ENCODE peak calls at places on chromosomes 2 and 18, in ten cellular contexts. One of them, this sample, is unnamed.

GRCh38 chr2:138724296-138724695 is 55.9 kb downstream of the NXPH2 start:
- DNase-seq in M059J: no peak
- DNase-seq in naive B cell: no peak
- DNase-seq in activated naive CD4-positive, alpha-beta T cell treated with anti-CD3 and anti-CD28 coated beads for 36 hours: no peak
- DNase-seq in GM23248: no peak
- DNase-seq in activated T-cell treated with anti-CD3 and anti-CD28 coated beads for 1 hour: no peak
- DNase-seq in stimulated activated naive CD4-positive, alpha-beta T cell treated with Interleukin-2 at 50 U/mL for 16 hours: no peak
- DNase-seq in stimulated activated CD8-positive, alpha-beta memory T cell treated with anti-CD3 and anti-CD28 coated beads, Interleukin-2, amount 100 ng/mL, for 48 hours: no peak
- DNase-seq in adrenal gland: no peak
- DNase-seq in stimulated activated naive CD8-positive, alpha-beta T cell treated with anti-CD3 and anti-CD28 coated beads, Interleukin-15, Interleukin-2, amounts not matched to agents 100 U/mL and 50 U/mL, for 24 hours: no peak
- DNase-seq in this sample: no peak

GRCh38 chr2:61993422-61994024 is 88.0 kb downstream of the COMMD1 start:
- DNase-seq in M059J: peak; percentile 52
- DNase-seq in naive B cell: peak; percentile 23
- DNase-seq in activated naive CD4-positive, alpha-beta T cell treated with anti-CD3 and anti-CD28 coated beads for 36 hours: peak; percentile 46
- DNase-seq in GM23248: peak; percentile 65
- DNase-seq in activated T-cell treated with anti-CD3 and anti-CD28 coated beads for 1 hour: no peak
- DNase-seq in stimulated activated naive CD4-positive, alpha-beta T cell treated with Interleukin-2 at 50 U/mL for 16 hours: no peak
- DNase-seq in stimulated activated CD8-positive, alpha-beta memory T cell treated with anti-CD3 and anti-CD28 coated beads, Interleukin-2, amount 100 ng/mL, for 48 hours: no peak
- DNase-seq in adrenal gland: peak; percentile 39
- DNase-seq in stimulated activated naive CD8-positive, alpha-beta T cell treated with anti-CD3 and anti-CD28 coated beads, Interleukin-15, Interleukin-2, amounts not matched to agents 100 U/mL and 50 U/mL, for 24 hours: peak; percentile 10
- DNase-seq in this sample: peak; percentile 28

GRCh38 chr2:12059616-12060441 is 313.4 kb downstream of the LPIN1 start:
- DNase-seq in M059J: peak; percentile 86
- DNase-seq in naive B cell: no peak
- DNase-seq in activated naive CD4-positive, alpha-beta T cell treated with anti-CD3 and anti-CD28 coated beads for 36 hours: no peak
- DNase-seq in GM23248: peak; percentile 26
- DNase-seq in activated T-cell treated with anti-CD3 and anti-CD28 coated beads for 1 hour: no peak
- DNase-seq in stimulated activated naive CD4-positive, alpha-beta T cell treated with Interleukin-2 at 50 U/mL for 16 hours: no peak
- DNase-seq in stimulated activated CD8-positive, alpha-beta memory T cell treated with anti-CD3 and anti-CD28 coated beads, Interleukin-2, amount 100 ng/mL, for 48 hours: no peak
- DNase-seq in adrenal gland: no peak
- DNase-seq in stimulated activated naive CD8-positive, alpha-beta T cell treated with anti-CD3 and anti-CD28 coated beads, Interleukin-15, Interleukin-2, amounts not matched to agents 100 U/mL and 50 U/mL, for 24 hours: no peak
- DNase-seq in this sample: no peak

GRCh38 chr18:26863122-26863879 is 2.2 kb downstream of the AQP4 start:
- DNase-seq in M059J: peak; percentile 9
- DNase-seq in naive B cell: no peak
- DNase-seq in activated naive CD4-positive, alpha-beta T cell treated with anti-CD3 and anti-CD28 coated beads for 36 hours: no peak
- DNase-seq in GM23248: peak; percentile 3
- DNase-seq in activated T-cell treated with anti-CD3 and anti-CD28 coated beads for 1 hour: no peak
- DNase-seq in stimulated activated naive CD4-positive, alpha-beta T cell treated with Interleukin-2 at 50 U/mL for 16 hours: no peak
- DNase-seq in stimulated activated CD8-positive, alpha-beta memory T cell treated with anti-CD3 and anti-CD28 coated beads, Interleukin-2, amount 100 ng/mL, for 48 hours: no peak
- DNase-seq in adrenal gland: peak; percentile 58
- DNase-seq in stimulated activated naive CD8-positive, alpha-beta T cell treated with anti-CD3 and anti-CD28 coated beads, Interleukin-15, Interleukin-2, amounts not matched to agents 100 U/mL and 50 U/mL, for 24 hours: no peak
- DNase-seq in this sample: no peak

GRCh38 chr2:160510617-160511016 is 17.0 kb upstream of the RBMS1 start:
- DNase-seq in M059J: peak; percentile 29
- DNase-seq in naive B cell: no peak
- DNase-seq in activated naive CD4-positive, alpha-beta T cell treated with anti-CD3 and anti-CD28 coated beads for 36 hours: no peak
- DNase-seq in GM23248: peak; percentile 29
- DNase-seq in activated T-cell treated with anti-CD3 and anti-CD28 coated beads for 1 hour: no peak
- DNase-seq in stimulated activated naive CD4-positive, alpha-beta T cell treated with Interleukin-2 at 50 U/mL for 16 hours: no peak
- DNase-seq in stimulated activated CD8-positive, alpha-beta memory T cell treated with anti-CD3 and anti-CD28 coated beads, Interleukin-2, amount 100 ng/mL, for 48 hours: no peak
- DNase-seq in adrenal gland: no peak
- DNase-seq in stimulated activated naive CD8-positive, alpha-beta T cell treated with anti-CD3 and anti-CD28 coated beads, Interleukin-15, Interleukin-2, amounts not matched to agents 100 U/mL and 50 U/mL, for 24 hours: no peak
- DNase-seq in this sample: no peak

GRCh38 chr18:70293166-70293565 is 4.3 kb downstream of the SOCS6 start:
- DNase-seq in M059J: no peak
- DNase-seq in naive B cell: no peak
- DNase-seq in activated naive CD4-positive, alpha-beta T cell treated with anti-CD3 and anti-CD28 coated beads for 36 hours: no peak
- DNase-seq in GM23248: no peak
- DNase-seq in activated T-cell treated with anti-CD3 and anti-CD28 coated beads for 1 hour: no peak
- DNase-seq in stimulated activated naive CD4-positive, alpha-beta T cell treated with Interleukin-2 at 50 U/mL for 16 hours: no peak
- DNase-seq in stimulated activated CD8-positive, alpha-beta memory T cell treated with anti-CD3 and anti-CD28 coated beads, Interleukin-2, amount 100 ng/mL, for 48 hours: no peak
- DNase-seq in adrenal gland: no peak
- DNase-seq in stimulated activated naive CD8-positive, alpha-beta T cell treated with anti-CD3 and anti-CD28 coated beads, Interleukin-15, Interleukin-2, amounts not matched to agents 100 U/mL and 50 U/mL, for 24 hours: no peak
- DNase-seq in this sample: no peak

GRCh38 chr18:54269924-54270844 is 867 bp downstream of the POLI start:
- DNase-seq in M059J: peak; percentile 79
- DNase-seq in naive B cell: peak; percentile 44
- DNase-seq in activated naive CD4-positive, alpha-beta T cell treated with anti-CD3 and anti-CD28 coated beads for 36 hours: peak; percentile 62
- DNase-seq in GM23248: peak; percentile 72
- DNase-seq in activated T-cell treated with anti-CD3 and anti-CD28 coated beads for 1 hour: peak; percentile 11
- DNase-seq in stimulated activated naive CD4-positive, alpha-beta T cell treated with Interleukin-2 at 50 U/mL for 16 hours: peak; percentile 57
- DNase-seq in stimulated activated CD8-positive, alpha-beta memory T cell treated with anti-CD3 and anti-CD28 coated beads, Interleukin-2, amount 100 ng/mL, for 48 hours: peak; percentile 39
- DNase-seq in adrenal gland: peak; percentile 67
- DNase-seq in stimulated activated naive CD8-positive, alpha-beta T cell treated with anti-CD3 and anti-CD28 coated beads, Interleukin-15, Interleukin-2, amounts not matched to agents 100 U/mL and 50 U/mL, for 24 hours: peak; percentile 70
- DNase-seq in this sample: no peak

GRCh38 chr2:55163895-55164509 is 68.1 kb downstream of the CLHC1 start:
- DNase-seq in M059J: no peak
- DNase-seq in naive B cell: no peak
- DNase-seq in activated naive CD4-positive, alpha-beta T cell treated with anti-CD3 and anti-CD28 coated beads for 36 hours: no peak
- DNase-seq in GM23248: peak; percentile 24
- DNase-seq in activated T-cell treated with anti-CD3 and anti-CD28 coated beads for 1 hour: no peak
- DNase-seq in stimulated activated naive CD4-positive, alpha-beta T cell treated with Interleukin-2 at 50 U/mL for 16 hours: no peak
- DNase-seq in stimulated activated CD8-positive, alpha-beta memory T cell treated with anti-CD3 and anti-CD28 coated beads, Interleukin-2, amount 100 ng/mL, for 48 hours: no peak
- DNase-seq in adrenal gland: no peak
- DNase-seq in stimulated activated naive CD8-positive, alpha-beta T cell treated with anti-CD3 and anti-CD28 coated beads, Interleukin-15, Interleukin-2, amounts not matched to agents 100 U/mL and 50 U/mL, for 24 hours: no peak
- DNase-seq in this sample: no peak

GRCh38 chr2:207252979-207253640 is 87.4 kb upstream of the KLF7 start:
- DNase-seq in M059J: peak; percentile 78
- DNase-seq in naive B cell: no peak
- DNase-seq in activated naive CD4-positive, alpha-beta T cell treated with anti-CD3 and anti-CD28 coated beads for 36 hours: no peak
- DNase-seq in GM23248: peak; percentile 40
- DNase-seq in activated T-cell treated with anti-CD3 and anti-CD28 coated beads for 1 hour: no peak
- DNase-seq in stimulated activated naive CD4-positive, alpha-beta T cell treated with Interleukin-2 at 50 U/mL for 16 hours: no peak
- DNase-seq in stimulated activated CD8-positive, alpha-beta memory T cell treated with anti-CD3 and anti-CD28 coated beads, Interleukin-2, amount 100 ng/mL, for 48 hours: no peak
- DNase-seq in adrenal gland: peak; percentile 55
- DNase-seq in stimulated activated naive CD8-positive, alpha-beta T cell treated with anti-CD3 and anti-CD28 coated beads, Interleukin-15, Interleukin-2, amounts not matched to agents 100 U/mL and 50 U/mL, for 24 hours: no peak
- DNase-seq in this sample: no peak

GRCh38 chr2:133844214-133844892 is 276.1 kb upstream of the NCKAP5 start:
- DNase-seq in M059J: peak; percentile 83
- DNase-seq in naive B cell: peak; percentile 31
- DNase-seq in activated naive CD4-positive, alpha-beta T cell treated with anti-CD3 and anti-CD28 coated beads for 36 hours: peak; percentile 74
- DNase-seq in GM23248: peak; percentile 86
- DNase-seq in activated T-cell treated with anti-CD3 and anti-CD28 coated beads for 1 hour: peak; percentile 34
- DNase-seq in stimulated activated naive CD4-positive, alpha-beta T cell treated with Interleukin-2 at 50 U/mL for 16 hours: peak; percentile 19
- DNase-seq in stimulated activated CD8-positive, alpha-beta memory T cell treated with anti-CD3 and anti-CD28 coated beads, Interleukin-2, amount 100 ng/mL, for 48 hours: peak; percentile 7
- DNase-seq in adrenal gland: peak; percentile 64
- DNase-seq in stimulated activated naive CD8-positive, alpha-beta T cell treated with anti-CD3 and anti-CD28 coated beads, Interleukin-15, Interleukin-2, amounts not matched to agents 100 U/mL and 50 U/mL, for 24 hours: peak; percentile 54
- DNase-seq in this sample: peak; percentile 69

GRCh38 chr2:11406492-11407381 is 59.2 kb downstream of the E2F6 start:
- DNase-seq in M059J: peak; percentile 62
- DNase-seq in naive B cell: no peak
- DNase-seq in activated naive CD4-positive, alpha-beta T cell treated with anti-CD3 and anti-CD28 coated beads for 36 hours: no peak
- DNase-seq in GM23248: peak; percentile 60
- DNase-seq in activated T-cell treated with anti-CD3 and anti-CD28 coated beads for 1 hour: no peak
- DNase-seq in stimulated activated naive CD4-positive, alpha-beta T cell treated with Interleukin-2 at 50 U/mL for 16 hours: no peak
- DNase-seq in stimulated activated CD8-positive, alpha-beta memory T cell treated with anti-CD3 and anti-CD28 coated beads, Interleukin-2, amount 100 ng/mL, for 48 hours: no peak
- DNase-seq in adrenal gland: no peak
- DNase-seq in stimulated activated naive CD8-positive, alpha-beta T cell treated with anti-CD3 and anti-CD28 coated beads, Interleukin-15, Interleukin-2, amounts not matched to agents 100 U/mL and 50 U/mL, for 24 hours: no peak
- DNase-seq in this sample: no peak

GRCh38 chr18:48996901-48997463 is 46.2 kb upstream of the SMAD7 start:
- DNase-seq in M059J: peak; percentile 99
- DNase-seq in naive B cell: no peak
- DNase-seq in activated naive CD4-positive, alpha-beta T cell treated with anti-CD3 and anti-CD28 coated beads for 36 hours: no peak
- DNase-seq in GM23248: peak; percentile 95
- DNase-seq in activated T-cell treated with anti-CD3 and anti-CD28 coated beads for 1 hour: no peak
- DNase-seq in stimulated activated naive CD4-positive, alpha-beta T cell treated with Interleukin-2 at 50 U/mL for 16 hours: no peak
- DNase-seq in stimulated activated CD8-positive, alpha-beta memory T cell treated with anti-CD3 and anti-CD28 coated beads, Interleukin-2, amount 100 ng/mL, for 48 hours: no peak
- DNase-seq in adrenal gland: no peak
- DNase-seq in stimulated activated naive CD8-positive, alpha-beta T cell treated with anti-CD3 and anti-CD28 coated beads, Interleukin-15, Interleukin-2, amounts not matched to agents 100 U/mL and 50 U/mL, for 24 hours: no peak
- DNase-seq in this sample: no peak

GRCh38 chr2:60468390-60469085 is 84.9 kb downstream of the BCL11A start:
- DNase-seq in M059J: peak; percentile 2
- DNase-seq in naive B cell: no peak
- DNase-seq in activated naive CD4-positive, alpha-beta T cell treated with anti-CD3 and anti-CD28 coated beads for 36 hours: no peak
- DNase-seq in GM23248: peak; percentile 61
- DNase-seq in activated T-cell treated with anti-CD3 and anti-CD28 coated beads for 1 hour: no peak
- DNase-seq in stimulated activated naive CD4-positive, alpha-beta T cell treated with Interleukin-2 at 50 U/mL for 16 hours: no peak
- DNase-seq in stimulated activated CD8-positive, alpha-beta memory T cell treated with anti-CD3 and anti-CD28 coated beads, Interleukin-2, amount 100 ng/mL, for 48 hours: no peak
- DNase-seq in adrenal gland: no peak
- DNase-seq in stimulated activated naive CD8-positive, alpha-beta T cell treated with anti-CD3 and anti-CD28 coated beads, Interleukin-15, Interleukin-2, amounts not matched to agents 100 U/mL and 50 U/mL, for 24 hours: no peak
- DNase-seq in this sample: no peak

GRCh38 chr18:13521418-13521817 is 204.9 kb downstream of the FAM210A start:
- DNase-seq in M059J: no peak
- DNase-seq in naive B cell: no peak
- DNase-seq in activated naive CD4-positive, alpha-beta T cell treated with anti-CD3 and anti-CD28 coated beads for 36 hours: no peak
- DNase-seq in GM23248: no peak
- DNase-seq in activated T-cell treated with anti-CD3 and anti-CD28 coated beads for 1 hour: no peak
- DNase-seq in stimulated activated naive CD4-positive, alpha-beta T cell treated with Interleukin-2 at 50 U/mL for 16 hours: no peak
- DNase-seq in stimulated activated CD8-positive, alpha-beta memory T cell treated with anti-CD3 and anti-CD28 coated beads, Interleukin-2, amount 100 ng/mL, for 48 hours: no peak
- DNase-seq in adrenal gland: no peak
- DNase-seq in stimulated activated naive CD8-positive, alpha-beta T cell treated with anti-CD3 and anti-CD28 coated beads, Interleukin-15, Interleukin-2, amounts not matched to agents 100 U/mL and 50 U/mL, for 24 hours: no peak
- DNase-seq in this sample: no peak

GRCh38 chr2:226137201-226137811 is 662.3 kb downstream of the IRS1 start:
- DNase-seq in M059J: peak; percentile 55
- DNase-seq in naive B cell: peak; percentile 2
- DNase-seq in activated naive CD4-positive, alpha-beta T cell treated with anti-CD3 and anti-CD28 coated beads for 36 hours: no peak
- DNase-seq in GM23248: peak; percentile 50
- DNase-seq in activated T-cell treated with anti-CD3 and anti-CD28 coated beads for 1 hour: no peak
- DNase-seq in stimulated activated naive CD4-positive, alpha-beta T cell treated with Interleukin-2 at 50 U/mL for 16 hours: no peak
- DNase-seq in stimulated activated CD8-positive, alpha-beta memory T cell treated with anti-CD3 and anti-CD28 coated beads, Interleukin-2, amount 100 ng/mL, for 48 hours: no peak
- DNase-seq in adrenal gland: no peak
- DNase-seq in stimulated activated naive CD8-positive, alpha-beta T cell treated with anti-CD3 and anti-CD28 coated beads, Interleukin-15, Interleukin-2, amounts not matched to agents 100 U/mL and 50 U/mL, for 24 hours: no peak
- DNase-seq in this sample: no peak

GRCh38 chr2:3142961-3143571 is 234.6 kb downstream of the EIPR1 start:
- DNase-seq in M059J: no peak
- DNase-seq in naive B cell: no peak
- DNase-seq in activated naive CD4-positive, alpha-beta T cell treated with anti-CD3 and anti-CD28 coated beads for 36 hours: no peak
- DNase-seq in GM23248: no peak
- DNase-seq in activated T-cell treated with anti-CD3 and anti-CD28 coated beads for 1 hour: no peak
- DNase-seq in stimulated activated naive CD4-positive, alpha-beta T cell treated with Interleukin-2 at 50 U/mL for 16 hours: no peak
- DNase-seq in stimulated activated CD8-positive, alpha-beta memory T cell treated with anti-CD3 and anti-CD28 coated beads, Interleukin-2, amount 100 ng/mL, for 48 hours: no peak
- DNase-seq in adrenal gland: peak; percentile 85
- DNase-seq in stimulated activated naive CD8-positive, alpha-beta T cell treated with anti-CD3 and anti-CD28 coated beads, Interleukin-15, Interleukin-2, amounts not matched to agents 100 U/mL and 50 U/mL, for 24 hours: no peak
- DNase-seq in this sample: no peak

This sample was measured in GM19239.